ENCODE peak calls at places on chromosome 12, in nine cellular contexts. Y is heart left ventricle; A is sigmoid colon; Z is aorta; N is naive thymus-derived CD4-positive, alpha-beta T cell; F is hepatocyte; P is adipocyte; X is PC-9; L is effector memory CD4-positive, alpha-beta T cell. J is an unnamed sample. For H3K4me1, the result is how much of the 10 kb centered on the place peaks cover.

GRCh38 chr12:124381454-124382207 is 86.7 kb downstream of the RFLNA start:
- DNase-seq in Y (peak), A (peak), Z (peak), N (no peak), F (peak), P (peak), X (peak), L (no peak), J (peak)

GRCh38 chr12:120640840-120641833 is 711 bp downstream of the CABP1 start:
- DNase-seq in Y (peak), A (no peak), Z (peak), N (peak), F (peak), P (peak), X (peak), L (peak), J (peak)

GRCh38 chr12:69099201-69099837 is 140.1 kb upstream of the CPSF6 start:
- DNase-seq in Y (no peak), A (no peak), Z (no peak), N (no peak), F (no peak), P (no peak), X (no peak), L (no peak), J (no peak)

GRCh38 chr12:68336754-68337343 is 4.7 kb upstream of the MDM1 start:
- DNase-seq in Y (no peak), A (peak), Z (no peak), N (no peak), F (no peak), P (no peak), X (no peak), L (no peak), J (no peak)

GRCh38 chr12:83827193-83827592 is 1085.4 kb downstream of the SLC6A15 start:
- DNase-seq in Y (no peak), A (no peak), Z (no peak), N (no peak), F (no peak), P (peak), X (no peak), L (no peak), J (no peak)

GRCh38 chr12:76317976-76318375 is 30.2 kb downstream of the BBS10 start:
- DNase-seq in Y (no peak), A (no peak), Z (no peak), N (no peak), F (no peak), P (no peak), X (no peak), L (no peak), J (no peak)

GRCh38 chr12:131221061-131221945 is 267.6 kb downstream of the ADGRD1 start:
- DNase-seq in Y (no peak), A (no peak), Z (no peak), N (no peak), F (no peak), P (no peak), X (no peak), L (no peak), J (no peak)

GRCh38 chr12:127802271-127802670 is 464.7 kb upstream of the TMEM132C start:
- DNase-seq in Y (no peak), A (no peak), Z (no peak), N (no peak), F (no peak), P (no peak), X (no peak), L (no peak), J (no peak)

GRCh38 chr12:104751024-104751570 is 207.0 kb downstream of the SLC41A2 start:
- DNase-seq in Y (no peak), A (no peak), Z (no peak), N (no peak), F (no peak), P (no peak), X (no peak), L (no peak), J (no peak)

GRCh38 chr12:69243099-69244084 is 4.0 kb downstream of the CPSF6 start:
- DNase-seq in Y (no peak), A (no peak), Z (no peak), N (no peak), F (no peak), P (no peak), X (no peak), L (no peak), J (no peak)

GRCh38 chr12:126944684-126945083 is 1322.3 kb upstream of the TMEM132C start:
- DNase-seq in Y (no peak), A (no peak), Z (no peak), N (no peak), F (no peak), P (no peak), X (no peak), L (no peak), J (no peak)

GRCh38 chr12:47820631-47821345 is 1.1 kb upstream of the HDAC7 start:
- DNase-seq in Y (peak), A (peak), Z (peak), N (no peak), F (peak), P (peak), X (peak), L (no peak), J (peak)

GRCh38 chr12:111063296-111064026 is 143.1 kb upstream of the MYL2 start:
- DNase-seq in Y (no peak), A (no peak), Z (peak), N (no peak), F (no peak), P (no peak), X (no peak), L (no peak), J (no peak)

GRCh38 chr12:19695244-19696098 is 256.2 kb downstream of the AEBP2 start:
- DNase-seq in Y (no peak), A (no peak), Z (no peak), N (no peak), F (no peak), P (no peak), X (no peak), L (no peak), J (no peak)

GRCh38 chr12:104460973-104461693 is 4.4 kb downstream of the CHST11 start:
- DNase-seq in Y (no peak), A (no peak), Z (no peak), N (no peak), F (no peak), P (no peak), X (no peak), L (no peak), J (no peak)

GRCh38 chr12:34292736-34293625 is 270.7 kb downstream of the ALG10 start:
- DNase-seq in Y (no peak), A (peak), Z (peak), N (no peak), F (no peak), P (no peak), X (peak), L (no peak), J (no peak)

GRCh38 chr12:21764950-21765349 is 9.6 kb downstream of the KCNJ8 start:
- DNase-seq in Y (no peak), A (no peak), Z (no peak), N (no peak), F (no peak), P (no peak), X (no peak), L (no peak), J (no peak)

GRCh38 chr12:304815-305214 is 42.2 kb upstream of the SLC6A13 start:
- DNase-seq in Y (no peak), A (no peak), Z (no peak), N (no peak), F (no peak), P (no peak), X (no peak), L (no peak), J (no peak)

GRCh38 chr12:13193403-13194100 is 3.0 kb upstream of the EMP1 start:
- DNase-seq in Y (no peak), A (no peak), Z (no peak), N (no peak), F (no peak), P (peak), X (no peak), L (no peak), J (no peak)

GRCh38 chr12:39122562-39123204 is 217.3 kb upstream of the CPNE8 start:
- DNase-seq in Y (no peak), A (no peak), Z (no peak), N (no peak), F (no peak), P (no peak), X (no peak), L (no peak), J (no peak)

GRCh38 chr12:91988076-91988475 is 157.6 kb downstream of the BTG1 start:
- DNase-seq in Y (no peak), A (no peak), Z (no peak), N (no peak), F (no peak), P (no peak), X (no peak), L (no peak), J (no peak)

GRCh38 chr12:66049538-66050282 is 80.8 kb downstream of the LLPH start:
- DNase-seq in Y (no peak), A (no peak), Z (no peak), N (no peak), F (no peak), P (peak), X (no peak), L (no peak), J (no peak)

GRCh38 chr12:113271853-113272561 is 50.7 kb downstream of the TPCN1 start:
- DNase-seq in Y (peak), A (peak), Z (peak), N (peak), F (peak), P (peak), X (no peak), L (no peak), J (peak)

GRCh38 chr12:6946033-6946919 is 2.5 kb downstream of the C12orf57 start:
- DNase-seq in Y (no peak), A (no peak), Z (no peak), N (peak), F (peak), P (no peak), X (peak), L (peak), J (peak)

GRCh38 chr12:66823857-66824570 is 145.1 kb upstream of the GRIP1 start:
- DNase-seq in Y (no peak), A (no peak), Z (no peak), N (no peak), F (peak), P (peak), X (peak), L (no peak), J (no peak)

GRCh38 chr12:65280306-65280705 is 1.8 kb downstream of the MSRB3 start:
- DNase-seq in Y (no peak), A (no peak), Z (no peak), N (no peak), F (no peak), P (peak), X (no peak), L (no peak), J (no peak)

GRCh38 chr12:2552000-2552399 is 242.8 kb upstream of the FKBP4 start:
- DNase-seq in Y (no peak), A (no peak), Z (no peak), N (no peak), F (no peak), P (no peak), X (no peak), L (no peak), J (no peak)

GRCh38 chr12:120041386-120042231 is 52.6 kb downstream of the BICDL1 start:
- DNase-seq in Y (no peak), A (no peak), Z (no peak), N (no peak), F (no peak), P (no peak), X (no peak), L (peak), J (no peak)

GRCh38 chr12:78392918-78393317 is 471.7 kb upstream of the SYT1 start:
- DNase-seq in Y (no peak), A (no peak), Z (no peak), N (no peak), F (peak), P (peak), X (no peak), L (no peak), J (no peak)

GRCh38 chr12:51814311-51815088 is 34.0 kb downstream of the FIGNL2 start:
- DNase-seq in Y (peak), A (peak), Z (peak), N (peak), F (peak), P (peak), X (peak), L (peak), J (peak)

GRCh38 chr12:130993759-130994670 is 40.3 kb downstream of the ADGRD1 start:
- DNase-seq in Y (no peak), A (peak), Z (no peak), N (no peak), F (no peak), P (no peak), X (no peak), L (no peak), J (peak)

DNA sequence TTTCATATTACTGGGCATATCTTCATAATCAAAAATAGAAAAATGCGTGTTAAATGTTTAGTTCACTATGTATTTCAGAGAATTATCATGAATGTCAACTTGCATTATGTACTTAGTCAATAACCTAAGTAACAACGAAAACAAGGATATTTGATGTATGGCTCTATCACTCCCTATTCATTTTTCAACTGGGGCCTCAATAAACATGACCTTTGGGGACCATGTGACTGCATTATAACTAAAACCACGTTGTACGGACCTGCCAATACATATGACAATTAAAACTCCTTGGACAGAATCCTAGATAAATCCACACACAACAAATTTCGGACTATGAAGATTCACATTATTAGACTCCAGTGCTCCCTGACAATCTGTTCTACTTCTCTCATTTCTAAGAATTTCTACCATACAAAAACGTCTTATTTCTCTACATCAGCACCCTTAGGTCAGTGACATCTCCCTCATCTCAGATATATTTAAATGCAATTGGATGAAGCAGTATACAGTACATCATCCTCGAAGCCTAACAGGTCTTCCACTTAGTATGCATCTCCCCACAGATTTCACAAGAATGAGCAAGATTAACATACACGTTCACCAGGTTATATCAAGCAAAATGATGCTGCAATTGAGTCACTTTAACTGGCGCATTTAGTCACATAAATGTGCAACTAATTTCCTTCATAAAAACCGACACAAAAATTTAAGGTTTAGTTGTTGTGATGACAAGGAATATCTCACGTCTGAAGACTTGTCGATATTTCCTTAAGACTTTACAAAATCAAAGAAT is 1.5 kb downstream of the UBE2N start:
- DNase-seq in Y (no peak), A (no peak), Z (no peak), N (no peak), F (no peak), P (peak), X (no peak), L (no peak), J (no peak)
- H3K4me1 ChIP-seq in Y (half or more), A (under half), Z (under half), N (under half), F (under half), P (under half), X (under half), L (under half), J (under half)

DNA sequence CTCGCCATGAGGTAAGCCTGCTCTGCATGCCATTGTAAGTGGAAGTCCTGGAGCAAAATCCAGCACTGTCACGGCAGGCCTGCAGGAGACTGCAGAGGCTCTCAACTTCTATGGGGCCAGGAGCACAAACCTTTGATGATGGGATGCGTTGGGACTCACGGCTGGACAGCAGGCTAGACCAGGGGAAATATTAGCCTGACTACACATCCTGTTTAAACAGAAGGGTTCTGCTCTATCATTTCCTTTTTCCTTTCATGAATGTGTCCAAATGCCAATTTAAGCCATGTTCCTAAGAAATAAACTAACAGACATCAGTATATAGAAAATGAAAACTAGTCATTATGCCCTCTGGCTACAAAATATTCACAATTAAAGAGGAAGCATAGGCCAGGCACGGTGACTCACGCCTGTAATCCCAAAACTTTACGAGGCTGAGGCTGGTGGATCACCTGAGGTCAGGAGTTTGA is 33.9 kb upstream of the RASSF8 start:
- DNase-seq in Y (no peak), A (no peak), Z (no peak), N (no peak), F (no peak), P (no peak), X (peak), L (no peak), J (no peak)
- H3K4me1 ChIP-seq in Y (under half), A (under half), Z (under half), N (under half), F (under half), P (under half), X (under half), L (under half), J (under half)

GRCh38 chr12:54011665-54012532 is 3.1 kb downstream of the HOXC8 start:
- DNase-seq in Y (no peak), A (no peak), Z (no peak), N (no peak), F (no peak), P (no peak), X (no peak), L (no peak), J (no peak)
- H3K4me1 ChIP-seq in Y (under half), A (under half), Z (under half), N (under half), F (under half), P (half or more), X (under half), L (under half), J (under half)

GRCh38 chr12:14272954-14273910 is 92.2 kb upstream of the ATF7IP start:
- DNase-seq in Y (no peak), A (no peak), Z (no peak), N (no peak), F (no peak), P (no peak), X (no peak), L (no peak), J (no peak)

GRCh38 chr12:14273911-14274306 is 91.6 kb upstream of the ATF7IP start:
- DNase-seq in Y (no peak), A (no peak), Z (no peak), N (no peak), F (no peak), P (no peak), X (no peak), L (no peak), J (no peak)

GRCh38 chr12:14275886-14276285 is 89.6 kb upstream of the ATF7IP start:
- DNase-seq in Y (no peak), A (no peak), Z (no peak), N (no peak), F (no peak), P (no peak), X (no peak), L (no peak), J (no peak)

GRCh38 chr12:14278294-14278953 is 87.1 kb upstream of the ATF7IP start:
- DNase-seq in Y (no peak), A (no peak), Z (no peak), N (no peak), F (no peak), P (no peak), X (no peak), L (no peak), J (no peak)

GRCh38 chr12:14275111-14275510 is 90.4 kb upstream of the ATF7IP start:
- DNase-seq in Y (no peak), A (no peak), Z (no peak), N (no peak), F (no peak), P (no peak), X (no peak), L (no peak), J (no peak)
- H3K4me1 ChIP-seq in Y (under half), A (under half), Z (under half), N (under half), F (under half), P (under half), X (under half), L (under half), J (under half)

GRCh38 chr12:59131462-59131861 is 211.2 kb upstream of the LRIG3 start:
- DNase-seq in Y (no peak), A (no peak), Z (no peak), N (no peak), F (no peak), P (no peak), X (no peak), L (no peak), J (no peak)
- H3K4me1 ChIP-seq in Y (under half), A (under half), Z (under half), N (under half), F (under half), P (under half), X (under half), L (under half), J (under half)

GRCh38 chr12:114400395-114400794 is 5.5 kb downstream of the TBX5 start:
- DNase-seq in Y (no peak), A (peak), Z (no peak), N (no peak), F (no peak), P (no peak), X (no peak), L (no peak), J (no peak)
- H3K4me1 ChIP-seq in Y (under half), A (under half), Z (under half), N (under half), F (under half), P (under half), X (under half), L (under half), J (under half)